ENCODE peak calls at places on chromosomes 13 and 19, in four cellular contexts. One of them, this sample, is unnamed.

GRCh38 chr19:5557691-5558090 is 10.1 kb downstream of the TINCR start:
- DNase-seq in Calu3: no peak
- DNase-seq in neural crest cell: no peak
- DNase-seq in K562: no peak
- DNase-seq in this sample: no peak

GRCh38 chr13:48142437-48142836 is 47.5 kb upstream of the MED4 start:
- DNase-seq in Calu3: no peak
- DNase-seq in neural crest cell: no peak
- DNase-seq in K562: no peak
- DNase-seq in this sample: no peak

GRCh38 chr13:73210218-73210883 is 151.5 kb downstream of the KLF5 start:
- DNase-seq in neural crest cell: no peak
- DNase-seq in K562: no peak
- DNase-seq in Calu3: peak
- DNase-seq in this sample: no peak

GRCh38 chr19:33780746-33781145 is 15.9 kb upstream of the KCTD15 start:
- DNase-seq in Calu3: no peak
- DNase-seq in K562: no peak
- DNase-seq in neural crest cell: no peak
- DNase-seq in this sample: no peak

GRCh38 chr19:15640904-15641597 is 354 bp downstream of the CYP4F3 start:
- DNase-seq in neural crest cell: no peak
- DNase-seq in K562: no peak
- DNase-seq in Calu3: no peak
- DNase-seq in this sample: no peak

GRCh38 chr19:33291623-33292534 is 10.5 kb downstream of the CEBPA start:
- DNase-seq in K562: no peak
- DNase-seq in Calu3: no peak
- DNase-seq in neural crest cell: no peak
- DNase-seq in this sample: no peak

GRCh38 chr19:55581145-55581827 is 638 bp upstream of the ZNF579 start:
- DNase-seq in Calu3: peak
- DNase-seq in K562: peak
- DNase-seq in neural crest cell: no peak
- DNase-seq in this sample: no peak

GRCh38 chr13:94548382-94549240 is 47.3 kb downstream of the TGDS start:
- DNase-seq in Calu3: peak
- DNase-seq in K562: no peak
- DNase-seq in neural crest cell: no peak
- DNase-seq in this sample: peak

DNA sequence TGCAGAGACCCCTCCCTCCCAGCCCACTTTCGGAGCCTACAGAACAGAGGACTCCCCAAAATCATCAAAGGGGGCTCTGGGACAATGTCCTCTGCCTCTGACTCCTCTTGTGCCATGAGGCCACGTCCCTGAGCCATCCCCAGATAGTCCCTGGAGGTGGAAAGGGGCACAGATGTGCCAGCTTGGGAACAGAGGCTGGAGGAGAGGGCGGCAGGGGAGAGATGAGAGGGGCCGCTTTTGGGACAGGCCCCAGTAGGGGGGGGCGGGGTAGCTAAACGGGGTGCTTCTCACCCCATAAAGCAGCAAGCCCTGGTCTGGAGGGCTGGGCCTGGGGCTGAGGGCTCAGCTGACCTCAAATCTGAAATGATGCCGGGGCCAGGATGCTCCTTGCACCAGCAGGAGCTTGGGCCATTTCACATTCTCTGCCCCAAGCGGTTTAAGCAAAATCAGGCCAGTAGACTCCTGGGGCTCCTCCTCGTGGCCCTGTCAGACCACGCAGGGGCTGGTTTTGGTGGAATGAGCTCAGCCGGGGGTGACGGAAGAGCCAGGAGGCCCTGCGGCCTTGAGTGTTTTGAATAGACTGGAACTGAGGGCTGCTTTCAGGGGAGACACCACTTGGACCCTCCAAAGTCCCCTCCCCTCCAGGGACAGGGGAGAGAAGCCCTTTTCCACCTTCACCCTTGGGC is 27.1 kb downstream of the ONECUT3 start:
- DNase-seq in Calu3: peak
- DNase-seq in neural crest cell: no peak
- DNase-seq in K562: no peak
- DNase-seq in this sample: no peak
- TF ChIP-seq CTCF in Calu3: no peak
- TF ChIP-seq CTCF in neural crest cell: peak
- TF ChIP-seq CTCF in K562: peak
- TF ChIP-seq CTCF in this sample: no peak

DNA sequence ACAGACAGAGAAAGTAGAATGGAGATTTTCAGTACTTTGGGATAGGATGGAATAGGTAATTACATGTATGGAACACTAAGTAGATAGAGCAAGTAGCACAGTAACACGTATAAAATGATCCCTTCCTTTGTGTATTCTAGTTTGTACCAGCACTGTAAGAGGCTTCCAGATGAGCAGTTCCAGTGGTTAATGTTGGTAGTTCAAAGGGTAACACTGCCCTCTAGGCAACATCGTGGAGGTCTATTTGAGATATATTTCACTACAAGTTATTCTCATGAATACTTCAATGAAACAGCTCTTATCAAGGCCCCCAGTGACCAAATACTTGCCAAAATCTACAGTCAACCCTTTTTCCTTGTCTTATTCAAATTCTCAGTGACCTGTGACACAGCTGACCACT is 13.5 kb upstream of the ZNF563 start:
- DNase-seq in neural crest cell: no peak
- DNase-seq in Calu3: no peak
- DNase-seq in K562: no peak
- DNase-seq in this sample: no peak
- TF ChIP-seq CTCF in neural crest cell: no peak
- TF ChIP-seq CTCF in Calu3: no peak
- TF ChIP-seq CTCF in K562: no peak
- TF ChIP-seq CTCF in this sample: no peak

GRCh38 chr13:66634384-66634783 is 595.8 kb downstream of the PCDH9 start:
- DNase-seq in neural crest cell: no peak
- DNase-seq in Calu3: no peak
- DNase-seq in K562: no peak
- DNase-seq in this sample: no peak

GRCh38 chr13:66644855-66645460 is 585.2 kb downstream of the PCDH9 start:
- DNase-seq in Calu3: no peak
- DNase-seq in K562: no peak
- DNase-seq in neural crest cell: no peak
- DNase-seq in this sample: no peak

GRCh38 chr13:66635526-66635925 is 594.6 kb downstream of the PCDH9 start:
- DNase-seq in neural crest cell: no peak
- DNase-seq in K562: no peak
- DNase-seq in Calu3: no peak
- DNase-seq in this sample: no peak

DNA sequence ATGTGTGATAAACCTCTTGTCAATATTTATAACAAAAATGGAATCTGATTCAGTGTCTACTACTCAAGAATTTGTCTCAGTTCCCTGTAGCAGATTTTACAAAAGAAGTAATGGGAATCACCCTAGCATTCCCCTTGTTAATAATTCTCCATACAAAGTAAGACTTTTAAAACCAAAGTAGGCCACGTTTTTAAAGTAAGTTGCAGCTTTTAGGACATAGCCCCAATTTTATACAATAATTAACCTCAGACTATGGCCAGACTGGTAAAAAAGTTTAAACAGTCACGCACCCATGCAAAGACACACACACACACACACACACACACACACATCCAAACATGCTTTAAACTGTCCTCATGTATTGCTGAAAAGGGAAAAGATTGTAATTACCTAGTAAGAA is 589.9 kb downstream of the PCDH9 start:
- DNase-seq in Calu3: no peak
- DNase-seq in K562: no peak
- DNase-seq in neural crest cell: no peak
- DNase-seq in this sample: no peak
- TF ChIP-seq CTCF in Calu3: no peak
- TF ChIP-seq CTCF in K562: no peak
- TF ChIP-seq CTCF in neural crest cell: no peak
- TF ChIP-seq CTCF in this sample: no peak

DNA sequence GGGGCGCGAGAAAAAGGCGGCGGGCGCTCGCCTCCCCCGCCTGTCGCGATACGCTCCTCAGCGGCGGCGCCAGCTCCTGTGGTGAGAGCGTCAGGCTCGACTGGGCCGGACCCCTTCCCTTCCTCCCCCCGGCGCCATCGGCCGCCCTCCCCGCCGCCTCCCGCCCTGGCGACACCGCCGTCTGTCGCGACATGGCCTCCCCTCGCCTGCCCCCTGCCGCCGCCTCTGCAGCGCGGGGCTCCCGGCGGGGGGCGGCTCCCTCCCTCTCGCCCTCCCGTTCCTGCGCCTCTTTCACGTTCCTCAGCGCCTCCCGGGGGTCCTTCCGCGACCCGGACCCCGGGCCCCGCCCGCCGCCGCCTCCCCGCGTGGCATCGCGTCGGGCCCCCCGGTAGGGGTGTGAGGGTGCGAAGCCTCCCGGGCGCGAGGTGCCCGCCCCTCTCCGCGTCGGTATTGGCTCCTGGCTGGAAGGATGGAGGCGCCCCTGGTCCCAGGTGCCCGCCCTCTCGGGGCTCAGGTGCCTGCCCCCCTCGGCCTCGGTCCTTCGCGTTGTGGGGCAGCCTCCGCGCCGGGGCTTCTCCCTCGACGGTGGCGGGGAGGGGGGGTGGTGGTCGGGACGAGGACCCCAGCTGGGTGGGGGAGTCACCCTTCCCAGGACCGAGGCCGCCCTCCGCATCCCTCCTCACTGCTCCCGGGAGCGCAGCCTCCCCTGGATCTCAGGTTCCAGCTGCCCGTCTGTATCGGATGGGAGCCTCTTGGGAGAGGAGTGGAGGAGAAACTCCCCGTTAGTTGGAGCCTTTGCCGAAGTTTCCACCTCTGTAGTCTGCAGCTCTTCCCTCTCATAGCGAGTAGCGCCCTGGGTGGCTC is 583 bp downstream of the CNOT3 start:
- DNase-seq in neural crest cell: no peak
- DNase-seq in K562: peak
- DNase-seq in Calu3: peak
- DNase-seq in this sample: no peak
- TF ChIP-seq CTCF in neural crest cell: peak
- TF ChIP-seq CTCF in K562: no peak
- TF ChIP-seq CTCF in Calu3: peak
- TF ChIP-seq CTCF in this sample: no peak

DNA sequence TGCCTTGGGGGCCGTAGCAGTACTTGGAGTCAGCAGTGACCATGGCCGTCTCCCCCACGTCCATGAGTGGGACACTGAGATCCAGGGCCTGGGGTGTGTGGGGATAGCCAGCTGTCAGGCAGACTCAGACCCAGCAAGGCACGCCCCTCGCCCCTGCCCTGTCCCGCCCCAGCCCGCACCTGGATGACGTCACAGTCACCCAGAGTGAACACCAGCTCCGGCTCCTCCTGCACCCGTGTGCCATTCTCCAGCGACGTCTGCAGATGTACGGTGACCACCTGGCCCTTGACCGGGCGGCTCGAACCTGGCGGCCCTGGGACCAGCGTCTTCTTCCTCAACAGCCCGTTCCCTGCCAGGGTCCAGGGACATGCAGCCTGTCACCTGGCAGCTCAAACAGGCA is 4.0 kb downstream of the FKBP8 start:
- DNase-seq in K562: no peak
- DNase-seq in neural crest cell: no peak
- DNase-seq in Calu3: no peak
- DNase-seq in this sample: no peak
- TF ChIP-seq CTCF in K562: no peak
- TF ChIP-seq CTCF in neural crest cell: no peak
- TF ChIP-seq CTCF in Calu3: no peak
- TF ChIP-seq CTCF in this sample: no peak